ENCODE peak calls at places on chromosomes 6 and 20, in eight cellular contexts. One of them, this sample, is unnamed.

GRCh38 chr6:3610206-3610605 is 141.3 kb downstream of the PXDC1 start:
- DNase-seq in CD8-positive, alpha-beta memory T cell: no peak
- DNase-seq in AG08395: no peak
- DNase-seq in hippocampal formation: no peak
- DNase-seq in Right ventricle myocardium inferior: no peak
- DNase-seq in A172: peak; percentile 75
- DNase-seq in T-helper 17 cell: no peak
- DNase-seq in T1000: peak; percentile 4
- DNase-seq in this sample: no peak

GRCh38 chr20:32205502-32206382 is 1.8 kb downstream of the PLAGL2 start:
- DNase-seq in CD8-positive, alpha-beta memory T cell: no peak
- DNase-seq in AG08395: no peak
- DNase-seq in hippocampal formation: no peak
- DNase-seq in Right ventricle myocardium inferior: no peak
- DNase-seq in A172: no peak
- DNase-seq in T-helper 17 cell: no peak
- DNase-seq in T1000: no peak
- DNase-seq in this sample: no peak

GRCh38 chr20:56788041-56788670 is 159.1 kb downstream of the TFAP2C start:
- DNase-seq in CD8-positive, alpha-beta memory T cell: no peak
- DNase-seq in AG08395: peak; percentile 89
- DNase-seq in hippocampal formation: no peak
- DNase-seq in Right ventricle myocardium inferior: no peak
- DNase-seq in A172: peak; percentile 98
- DNase-seq in T-helper 17 cell: no peak
- DNase-seq in T1000: peak; percentile 72
- DNase-seq in this sample: no peak

GRCh38 chr6:145815875-145816274 is 1.3 kb upstream of the FBXO30 start:
- DNase-seq in CD8-positive, alpha-beta memory T cell: no peak
- DNase-seq in AG08395: peak; percentile 6
- DNase-seq in hippocampal formation: no peak
- DNase-seq in Right ventricle myocardium inferior: no peak
- DNase-seq in A172: peak; percentile 18
- DNase-seq in T-helper 17 cell: no peak
- DNase-seq in T1000: no peak
- DNase-seq in this sample: no peak

GRCh38 chr6:82396964-82397761 is 33.5 kb downstream of the TPBG start:
- DNase-seq in CD8-positive, alpha-beta memory T cell: no peak
- DNase-seq in AG08395: peak; percentile 78
- DNase-seq in hippocampal formation: no peak
- DNase-seq in Right ventricle myocardium inferior: no peak
- DNase-seq in A172: peak; percentile 95
- DNase-seq in T-helper 17 cell: no peak
- DNase-seq in T1000: no peak
- DNase-seq in this sample: no peak

GRCh38 chr6:134875367-134875766 is 74.5 kb downstream of the ALDH8A1 start:
- DNase-seq in CD8-positive, alpha-beta memory T cell: no peak
- DNase-seq in AG08395: no peak
- DNase-seq in hippocampal formation: no peak
- DNase-seq in Right ventricle myocardium inferior: no peak
- DNase-seq in A172: no peak
- DNase-seq in T-helper 17 cell: no peak
- DNase-seq in T1000: no peak
- DNase-seq in this sample: no peak

GRCh38 chr6:84618836-84619235 is 145.6 kb downstream of the TBX18 start:
- DNase-seq in CD8-positive, alpha-beta memory T cell: no peak
- DNase-seq in AG08395: no peak
- DNase-seq in hippocampal formation: no peak
- DNase-seq in Right ventricle myocardium inferior: no peak
- DNase-seq in A172: peak; percentile 72
- DNase-seq in T-helper 17 cell: no peak
- DNase-seq in T1000: peak; percentile 22
- DNase-seq in this sample: no peak

GRCh38 chr6:85714893-85715530 is 72.3 kb upstream of the SYNCRIP start:
- DNase-seq in CD8-positive, alpha-beta memory T cell: no peak
- DNase-seq in AG08395: no peak
- DNase-seq in hippocampal formation: no peak
- DNase-seq in Right ventricle myocardium inferior: no peak
- DNase-seq in A172: no peak
- DNase-seq in T-helper 17 cell: no peak
- DNase-seq in T1000: no peak
- DNase-seq in this sample: no peak

GRCh38 chr6:14693301-14694192 is 552.3 kb upstream of the JARID2 start:
- DNase-seq in CD8-positive, alpha-beta memory T cell: no peak
- DNase-seq in AG08395: no peak
- DNase-seq in hippocampal formation: no peak
- DNase-seq in Right ventricle myocardium inferior: no peak
- DNase-seq in A172: no peak
- DNase-seq in T-helper 17 cell: no peak
- DNase-seq in T1000: no peak
- DNase-seq in this sample: no peak

GRCh38 chr20:57030611-57031600 is 235.5 kb downstream of the BMP7 start:
- DNase-seq in CD8-positive, alpha-beta memory T cell: no peak
- DNase-seq in AG08395: peak; percentile 88
- DNase-seq in hippocampal formation: no peak
- DNase-seq in Right ventricle myocardium inferior: no peak
- DNase-seq in A172: peak; percentile 91
- DNase-seq in T-helper 17 cell: no peak
- DNase-seq in T1000: peak; percentile 84
- DNase-seq in this sample: no peak

GRCh38 chr20:4978050-4978918 is 23.0 kb downstream of the SLC23A2 start:
- DNase-seq in CD8-positive, alpha-beta memory T cell: no peak
- DNase-seq in AG08395: no peak
- DNase-seq in hippocampal formation: no peak
- DNase-seq in Right ventricle myocardium inferior: no peak
- DNase-seq in A172: no peak
- DNase-seq in T-helper 17 cell: no peak
- DNase-seq in T1000: no peak
- DNase-seq in this sample: no peak

GRCh38 chr6:33690766-33691165 is 20.7 kb downstream of the UQCC2 start:
- DNase-seq in CD8-positive, alpha-beta memory T cell: no peak
- DNase-seq in AG08395: no peak
- DNase-seq in hippocampal formation: no peak
- DNase-seq in Right ventricle myocardium inferior: peak; percentile 61
- DNase-seq in A172: no peak
- DNase-seq in T-helper 17 cell: no peak
- DNase-seq in T1000: no peak
- DNase-seq in this sample: no peak

GRCh38 chr6:166351715-166352285 is 9.5 kb upstream of the SFT2D1 start:
- DNase-seq in CD8-positive, alpha-beta memory T cell: no peak
- DNase-seq in AG08395: no peak
- DNase-seq in hippocampal formation: no peak
- DNase-seq in Right ventricle myocardium inferior: no peak
- DNase-seq in A172: no peak
- DNase-seq in T-helper 17 cell: no peak
- DNase-seq in T1000: no peak
- DNase-seq in this sample: no peak

GRCh38 chr6:112362827-112363565 is 15.9 kb downstream of the RFPL4B start:
- DNase-seq in CD8-positive, alpha-beta memory T cell: no peak
- DNase-seq in AG08395: no peak
- DNase-seq in hippocampal formation: no peak
- DNase-seq in Right ventricle myocardium inferior: no peak
- DNase-seq in A172: no peak
- DNase-seq in T-helper 17 cell: no peak
- DNase-seq in T1000: no peak
- DNase-seq in this sample: no peak

GRCh38 chr6:12071064-12071615 is 59.0 kb downstream of the HIVEP1 start:
- DNase-seq in CD8-positive, alpha-beta memory T cell: no peak
- DNase-seq in AG08395: no peak
- DNase-seq in hippocampal formation: no peak
- DNase-seq in Right ventricle myocardium inferior: no peak
- DNase-seq in A172: no peak
- DNase-seq in T-helper 17 cell: no peak
- DNase-seq in T1000: no peak
- DNase-seq in this sample: no peak

GRCh38 chr20:10861619-10862018 is 187.8 kb upstream of the JAG1 start:
- DNase-seq in CD8-positive, alpha-beta memory T cell: no peak
- DNase-seq in AG08395: no peak
- DNase-seq in hippocampal formation: no peak
- DNase-seq in Right ventricle myocardium inferior: no peak
- DNase-seq in A172: peak; percentile 21
- DNase-seq in T-helper 17 cell: no peak
- DNase-seq in T1000: no peak
- DNase-seq in this sample: no peak

GRCh38 chr6:65110031-65110430 is 597.0 kb downstream of the EYS start:
- DNase-seq in CD8-positive, alpha-beta memory T cell: no peak
- DNase-seq in AG08395: no peak
- DNase-seq in hippocampal formation: no peak
- DNase-seq in Right ventricle myocardium inferior: no peak
- DNase-seq in A172: no peak
- DNase-seq in T-helper 17 cell: no peak
- DNase-seq in T1000: no peak
- DNase-seq in this sample: no peak

GRCh38 chr20:44810391-44811149 is at the start of gene RIMS4:
- DNase-seq in CD8-positive, alpha-beta memory T cell: no peak
- DNase-seq in AG08395: no peak
- DNase-seq in hippocampal formation: no peak
- DNase-seq in Right ventricle myocardium inferior: no peak
- DNase-seq in A172: no peak
- DNase-seq in T-helper 17 cell: no peak
- DNase-seq in T1000: no peak
- DNase-seq in this sample: no peak

GRCh38 chr6:1820165-1820564 is 210.4 kb downstream of the FOXC1 start:
- DNase-seq in CD8-positive, alpha-beta memory T cell: no peak
- DNase-seq in AG08395: peak; percentile 42
- DNase-seq in hippocampal formation: no peak
- DNase-seq in Right ventricle myocardium inferior: no peak
- DNase-seq in A172: no peak
- DNase-seq in T-helper 17 cell: no peak
- DNase-seq in T1000: no peak
- DNase-seq in this sample: no peak

GRCh38 chr6:112429226-112429625 is 82.1 kb downstream of the RFPL4B start:
- DNase-seq in CD8-positive, alpha-beta memory T cell: no peak
- DNase-seq in AG08395: no peak
- DNase-seq in hippocampal formation: no peak
- DNase-seq in Right ventricle myocardium inferior: no peak
- DNase-seq in A172: peak; percentile 5
- DNase-seq in T-helper 17 cell: no peak
- DNase-seq in T1000: no peak
- DNase-seq in this sample: no peak

GRCh38 chr6:93918258-93918657 is 498.9 kb upstream of the EPHA7 start:
- DNase-seq in CD8-positive, alpha-beta memory T cell: no peak
- DNase-seq in AG08395: no peak
- DNase-seq in hippocampal formation: no peak
- DNase-seq in Right ventricle myocardium inferior: no peak
- DNase-seq in A172: no peak
- DNase-seq in T-helper 17 cell: no peak
- DNase-seq in T1000: no peak
- DNase-seq in this sample: no peak